ENCODE peak calls at places on chromosomes 6 and 20, in four cellular contexts. O is DND-41, T is HCT116, G is mesenchymal stem cell. D is an unnamed sample.

GRCh38 chr20:38125157-38126056 is 39.7 kb downstream of the TGM2 start:
- DNase-seq in O (no peak), T (no peak), G (no peak), D (peak)

GRCh38 chr6:152952045-152952444 is 30.8 kb downstream of the FBXO5 start:
- DNase-seq in O (no peak), T (no peak), G (peak), D (peak)

GRCh38 chr6:168605964-168606363 is 165.0 kb downstream of the SMOC2 start:
- DNase-seq in O (no peak), T (no peak), G (no peak), D (no peak)

GRCh38 chr6:147117580-147117979 is 86.6 kb upstream of the STXBP5 start:
- DNase-seq in O (no peak), T (no peak), G (peak), D (no peak)

GRCh38 chr6:53658992-53659391 is 6.6 kb downstream of the KLHL31 start:
- DNase-seq in O (no peak), T (no peak), G (no peak), D (no peak)

GRCh38 chr20:11581271-11581670 is 336.4 kb upstream of the BTBD3 start:
- DNase-seq in O (no peak), T (peak), G (no peak), D (no peak)

GRCh38 chr6:44851176-44851575 is 463.7 kb downstream of the CDC5L start:
- DNase-seq in O (no peak), T (no peak), G (no peak), D (peak)

GRCh38 chr6:126792340-126792739 is 326.1 kb upstream of the RSPO3 start:
- DNase-seq in O (no peak), T (no peak), G (no peak), D (no peak)

GRCh38 chr6:138287144-138287955 is 69.1 kb upstream of the PBOV1 start:
- DNase-seq in O (peak), T (peak), G (peak), D (peak)

GRCh38 chr6:49841424-49841823 is 24.9 kb downstream of the CRISP1 start:
- DNase-seq in O (no peak), T (no peak), G (no peak), D (no peak)

GRCh38 chr6:144568241-144568640 is 283.1 kb downstream of the UTRN start:
- DNase-seq in O (no peak), T (no peak), G (no peak), D (peak)

GRCh38 chr6:144809120-144809519 is 524.0 kb downstream of the UTRN start:
- DNase-seq in O (no peak), T (peak), G (peak), D (peak)

GRCh38 chr6:51199733-51200132 is 381.1 kb downstream of the TFAP2B start:
- DNase-seq in O (no peak), T (no peak), G (no peak), D (no peak)

GRCh38 chr6:17394192-17394611 is 807 bp downstream of the CAP2 start:
- DNase-seq in O (no peak), T (peak), G (peak), D (peak)

GRCh38 chr6:118216751-118217150 is 309.7 kb downstream of the SLC35F1 start:
- DNase-seq in O (no peak), T (no peak), G (no peak), D (no peak)

GRCh38 chr6:10414766-10415592 is at the start of gene TFAP2A:
- DNase-seq in O (no peak), T (no peak), G (peak), D (peak)

GRCh38 chr6:15677822-15678221 is 15.0 kb upstream of the DTNBP1 start:
- DNase-seq in O (no peak), T (no peak), G (no peak), D (no peak)

GRCh38 chr6:72784581-72784980 is 162.7 kb downstream of the KCNQ5 start:
- DNase-seq in O (no peak), T (no peak), G (peak), D (peak)

GRCh38 chr6:82521369-82521768 is 157.8 kb downstream of the TPBG start:
- DNase-seq in O (no peak), T (no peak), G (no peak), D (no peak)

GRCh38 chr6:133067960-133068359 is 173.2 kb upstream of the EYA4 start:
- DNase-seq in O (no peak), T (no peak), G (no peak), D (no peak)
- H2AFZ ChIP-seq in O (no peak), T (no peak), G (no peak), D (no peak)

GRCh38 chr6:89564752-89565427 is 73.7 kb downstream of the LYRM2 start:
- DNase-seq in O (no peak), T (no peak), G (peak), D (peak)
- H3K27ac ChIP-seq in O (no peak), T (no peak), G (no peak), D (no peak)

GRCh38 chr6:48764261-48764660 is 653.3 kb upstream of the PTCHD4 start:
- DNase-seq in O (no peak), T (no peak), G (no peak), D (no peak)
- H2AFZ ChIP-seq in O (no peak), T (peak), G (no peak), D (no peak)

GRCh38 chr6:28251648-28252506 is at the start of gene ZKSCAN4:
- DNase-seq in O (peak), T (peak), G (peak), D (peak)
- H3K27ac ChIP-seq in O (peak), T (peak), G (peak), D (peak)

DNA sequence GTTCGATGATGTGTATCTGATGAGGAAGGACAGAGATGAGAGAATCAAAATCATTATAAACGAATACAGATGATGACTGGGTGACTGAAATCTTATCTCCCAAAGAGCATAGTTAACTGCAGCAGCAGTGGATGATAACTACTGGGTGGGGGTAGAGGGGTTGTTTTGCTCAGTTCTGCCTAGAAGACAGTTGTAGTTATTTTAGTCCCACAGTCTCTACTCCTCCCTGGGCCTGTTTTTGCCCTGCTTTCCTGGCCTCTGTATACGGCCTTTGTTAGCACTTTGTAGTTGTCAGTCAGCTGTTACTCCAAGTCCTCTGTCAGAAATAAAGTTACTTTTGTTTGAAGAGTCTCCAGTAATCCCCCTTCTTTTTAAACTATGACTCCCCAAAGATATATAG is 113.9 kb downstream of the SLC16A10 start:
- DNase-seq in O (no peak), T (no peak), G (no peak), D (no peak)
- H2AFZ ChIP-seq in O (no peak), T (no peak), G (no peak), D (no peak)

GRCh38 chr20:5657873-5658200 is 92.4 kb upstream of the SHLD1 start:
- DNase-seq in O (no peak), T (no peak), G (no peak), D (no peak)

GRCh38 chr20:5657190-5657872 is 92.9 kb upstream of the SHLD1 start:
- DNase-seq in O (no peak), T (no peak), G (peak), D (peak)

GRCh38 chr20:5656136-5656535 is 94.1 kb upstream of the SHLD1 start:
- DNase-seq in O (no peak), T (no peak), G (no peak), D (no peak)

GRCh38 chr20:5652626-5653573 is 97.3 kb upstream of the SHLD1 start:
- DNase-seq in O (no peak), T (no peak), G (peak), D (peak)

GRCh38 chr20:5654557-5654956 is 95.6 kb upstream of the SHLD1 start:
- DNase-seq in O (no peak), T (no peak), G (peak), D (peak)
- H3K27ac ChIP-seq in O (no peak), T (no peak), G (no peak), D (peak)

GRCh38 chr6:25804804-25805203 is 27.0 kb downstream of the SLC17A1 start:
- DNase-seq in O (no peak), T (no peak), G (no peak), D (no peak)
- H2AFZ ChIP-seq in O (no peak), T (no peak), G (no peak), D (no peak)

GRCh38 chr20:53940356-53940694 is 130.1 kb downstream of the BCAS1 start:
- DNase-seq in O (no peak), T (no peak), G (no peak), D (no peak)
- H3K27ac ChIP-seq in O (no peak), T (no peak), G (no peak), D (peak)

GRCh38 chr6:31075528-31075927 is 36.8 kb downstream of the C6orf15 start:
- DNase-seq in O (no peak), T (no peak), G (peak), D (peak)
- H2AFZ ChIP-seq in O (no peak), T (no peak), G (no peak), D (no peak)